ENCODE peak calls at places on chromosome 13, in four cellular contexts. One of them, this sample, is unnamed.

GRCh38 chr13:71278512-71278911 is 588.5 kb downstream of the DACH1 start:
- DNase-seq in mesendoderm: no peak
- DNase-seq in neuronal stem cell: no peak
- DNase-seq in IMR-90: no peak
- DNase-seq in this sample: no peak

GRCh38 chr13:64855506-64855905 is 2374.6 kb downstream of the PCDH9 start:
- DNase-seq in neuronal stem cell: no peak
- DNase-seq in mesendoderm: no peak
- DNase-seq in IMR-90: peak
- DNase-seq in this sample: peak

GRCh38 chr13:106213028-106213427 is 322.4 kb downstream of the EFNB2 start:
- DNase-seq in mesendoderm: no peak
- DNase-seq in neuronal stem cell: peak
- DNase-seq in IMR-90: no peak
- DNase-seq in this sample: no peak

GRCh38 chr13:59842507-59842906 is 321.2 kb downstream of the DIAPH3 start:
- DNase-seq in IMR-90: peak
- DNase-seq in neuronal stem cell: no peak
- DNase-seq in mesendoderm: no peak
- DNase-seq in this sample: no peak

GRCh38 chr13:43908156-43909126 is 28.7 kb downstream of the LACC1 start:
- DNase-seq in IMR-90: peak
- DNase-seq in neuronal stem cell: peak
- DNase-seq in mesendoderm: peak
- DNase-seq in this sample: peak

GRCh38 chr13:49367640-49368431 is 76.0 kb downstream of the CAB39L start:
- DNase-seq in neuronal stem cell: peak
- DNase-seq in mesendoderm: peak
- DNase-seq in IMR-90: no peak
- DNase-seq in this sample: no peak

GRCh38 chr13:74187564-74187963 is 53.4 kb upstream of the KLF12 start:
- DNase-seq in IMR-90: peak
- DNase-seq in neuronal stem cell: no peak
- DNase-seq in mesendoderm: peak
- DNase-seq in this sample: peak

GRCh38 chr13:35714588-35714987 is 238.1 kb upstream of the MAB21L1 start:
- DNase-seq in mesendoderm: no peak
- DNase-seq in neuronal stem cell: no peak
- DNase-seq in IMR-90: no peak
- DNase-seq in this sample: no peak

GRCh38 chr13:42170029-42170428 is 101.9 kb upstream of the AKAP11 start:
- DNase-seq in neuronal stem cell: peak
- DNase-seq in mesendoderm: peak
- DNase-seq in IMR-90: no peak
- DNase-seq in this sample: no peak

GRCh38 chr13:77316430-77316829 is 10.5 kb downstream of the MYCBP2 start:
- DNase-seq in mesendoderm: no peak
- DNase-seq in neuronal stem cell: no peak
- DNase-seq in IMR-90: no peak
- DNase-seq in this sample: no peak

DNA sequence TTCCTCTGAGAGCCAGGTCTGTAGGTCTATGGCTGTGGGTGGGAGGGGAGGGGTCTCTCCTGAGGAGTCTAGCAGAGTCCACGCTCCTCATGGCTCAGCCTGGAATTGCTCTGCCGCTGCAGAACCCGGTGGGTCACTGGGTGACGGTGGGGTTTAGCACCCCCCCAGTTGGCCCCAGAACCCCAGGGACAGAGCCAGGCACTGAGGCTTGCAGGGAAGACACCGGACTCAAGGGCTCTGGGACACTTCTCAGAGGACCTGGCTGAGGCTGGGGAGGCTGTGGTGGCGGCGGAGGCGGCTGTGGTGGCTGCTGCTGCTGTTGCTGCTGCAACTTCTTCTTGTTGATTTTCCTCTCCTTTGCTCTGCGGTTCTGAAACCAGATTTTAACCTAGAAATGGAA is 6.1 kb downstream of the CDX2 start:
- DNase-seq in mesendoderm: no peak
- DNase-seq in neuronal stem cell: no peak
- DNase-seq in IMR-90: no peak
- DNase-seq in this sample: no peak
- H3K27ac ChIP-seq in mesendoderm: no peak
- H3K27ac ChIP-seq in neuronal stem cell: no peak
- H3K27ac ChIP-seq in IMR-90: no peak
- H3K27ac ChIP-seq in this sample: no peak

GRCh38 chr13:51305558-51305957 is 33.9 kb upstream of the SERPINE3 start:
- DNase-seq in IMR-90: no peak
- DNase-seq in mesendoderm: no peak
- DNase-seq in neuronal stem cell: no peak
- DNase-seq in this sample: no peak
- H2BK5ac ChIP-seq in IMR-90: no peak
- H2BK5ac ChIP-seq in mesendoderm: no peak
- H2BK5ac ChIP-seq in neuronal stem cell: no peak
- H2BK5ac ChIP-seq in this sample: no peak

GRCh38 chr13:95226932-95227718 is 74.1 kb downstream of the ABCC4 start:
- DNase-seq in neuronal stem cell: no peak
- DNase-seq in mesendoderm: no peak
- DNase-seq in IMR-90: no peak
- DNase-seq in this sample: peak

GRCh38 chr13:95226051-95226450 is 75.2 kb downstream of the ABCC4 start:
- DNase-seq in neuronal stem cell: no peak
- DNase-seq in IMR-90: no peak
- DNase-seq in mesendoderm: no peak
- DNase-seq in this sample: no peak

GRCh38 chr13:95226476-95226875 is 74.8 kb downstream of the ABCC4 start:
- DNase-seq in IMR-90: no peak
- DNase-seq in mesendoderm: no peak
- DNase-seq in neuronal stem cell: no peak
- DNase-seq in this sample: no peak

GRCh38 chr13:95229855-95230254 is 71.4 kb downstream of the ABCC4 start:
- DNase-seq in mesendoderm: no peak
- DNase-seq in neuronal stem cell: no peak
- DNase-seq in IMR-90: no peak
- DNase-seq in this sample: no peak

GRCh38 chr13:95228130-95228529 is 73.1 kb downstream of the ABCC4 start:
- DNase-seq in neuronal stem cell: no peak
- DNase-seq in IMR-90: no peak
- DNase-seq in mesendoderm: no peak
- DNase-seq in this sample: no peak
- H3K27ac ChIP-seq in neuronal stem cell: no peak
- H3K27ac ChIP-seq in IMR-90: no peak
- H3K27ac ChIP-seq in mesendoderm: no peak
- H3K27ac ChIP-seq in this sample: no peak

GRCh38 chr13:22655106-22655852 is 525.5 kb upstream of the SGCG start:
- DNase-seq in mesendoderm: peak
- DNase-seq in IMR-90: no peak
- DNase-seq in neuronal stem cell: no peak
- DNase-seq in this sample: no peak
- H2BK5ac ChIP-seq in mesendoderm: no peak
- H2BK5ac ChIP-seq in IMR-90: no peak
- H2BK5ac ChIP-seq in neuronal stem cell: no peak
- H2BK5ac ChIP-seq in this sample: no peak

GRCh38 chr13:97892717-97893116 is 60.8 kb upstream of the IPO5 start:
- DNase-seq in mesendoderm: peak
- DNase-seq in neuronal stem cell: no peak
- DNase-seq in IMR-90: peak
- DNase-seq in this sample: peak
- H3K27ac ChIP-seq in mesendoderm: no peak
- H3K27ac ChIP-seq in neuronal stem cell: no peak
- H3K27ac ChIP-seq in IMR-90: peak
- H3K27ac ChIP-seq in this sample: no peak

GRCh38 chr13:110402301-110403069 is 95.4 kb downstream of the COL4A2 start:
- DNase-seq in mesendoderm: no peak
- DNase-seq in neuronal stem cell: no peak
- DNase-seq in IMR-90: no peak
- DNase-seq in this sample: no peak
- H2BK5ac ChIP-seq in mesendoderm: no peak
- H2BK5ac ChIP-seq in neuronal stem cell: no peak
- H2BK5ac ChIP-seq in IMR-90: peak
- H2BK5ac ChIP-seq in this sample: no peak

GRCh38 chr13:40910324-40911050 is 108.6 kb downstream of the ELF1 start:
- DNase-seq in IMR-90: peak
- DNase-seq in mesendoderm: no peak
- DNase-seq in neuronal stem cell: no peak
- DNase-seq in this sample: no peak
- H3K27ac ChIP-seq in IMR-90: no peak
- H3K27ac ChIP-seq in mesendoderm: no peak
- H3K27ac ChIP-seq in neuronal stem cell: no peak
- H3K27ac ChIP-seq in this sample: no peak

GRCh38 chr13:30110301-30111070 is 196.9 kb downstream of the KATNAL1 start:
- DNase-seq in IMR-90: no peak
- DNase-seq in neuronal stem cell: no peak
- DNase-seq in mesendoderm: no peak
- DNase-seq in this sample: peak
- H2BK5ac ChIP-seq in IMR-90: no peak
- H2BK5ac ChIP-seq in neuronal stem cell: no peak
- H2BK5ac ChIP-seq in mesendoderm: no peak
- H2BK5ac ChIP-seq in this sample: no peak

This sample was measured in mesenchymal stem cell.